ENCODE peak calls at places on chromosomes 6 and 20, in four cellular contexts. A is fibroblast of lung; B is stomach; V is CD8-positive, alpha-beta memory T cell. Z is an unnamed sample. For H3K9me3, the result is how much of the 10 kb centered on the place peaks cover.

GRCh38 chr6:103983000-103983399 is 876.7 kb downstream of the HACE1 start:
- DNase-seq in A (no peak), B (no peak), V (no peak), Z (no peak)

GRCh38 chr6:152983637-152984386 is 971 bp upstream of the FBXO5 start:
- DNase-seq in A (peak), B (peak), V (no peak), Z (peak)

GRCh38 chr6:34969662-34970265 is 80.7 kb downstream of the ANKS1A start:
- DNase-seq in A (no peak), B (no peak), V (no peak), Z (no peak)

GRCh38 chr6:147561742-147562141 is 53.3 kb downstream of the SAMD5 start:
- DNase-seq in A (no peak), B (no peak), V (no peak), Z (no peak)

GRCh38 chr6:67369679-67370078 is 1265.4 kb upstream of the ADGRB3 start:
- DNase-seq in A (no peak), B (no peak), V (no peak), Z (no peak)

GRCh38 chr6:69846770-69847506 is 19.4 kb upstream of the COL19A1 start:
- DNase-seq in A (no peak), B (no peak), V (no peak), Z (no peak)

GRCh38 chr20:8172191-8172590 is 40.1 kb downstream of the PLCB1 start:
- DNase-seq in A (no peak), B (no peak), V (no peak), Z (no peak)

GRCh38 chr6:2630362-2630761 is 120.4 kb downstream of the MYLK4 start:
- DNase-seq in A (peak), B (no peak), V (no peak), Z (peak)

GRCh38 chr6:57284056-57284455 is 33.4 kb upstream of the PRIM2 start:
- DNase-seq in A (peak), B (no peak), V (no peak), Z (peak)

DNA sequence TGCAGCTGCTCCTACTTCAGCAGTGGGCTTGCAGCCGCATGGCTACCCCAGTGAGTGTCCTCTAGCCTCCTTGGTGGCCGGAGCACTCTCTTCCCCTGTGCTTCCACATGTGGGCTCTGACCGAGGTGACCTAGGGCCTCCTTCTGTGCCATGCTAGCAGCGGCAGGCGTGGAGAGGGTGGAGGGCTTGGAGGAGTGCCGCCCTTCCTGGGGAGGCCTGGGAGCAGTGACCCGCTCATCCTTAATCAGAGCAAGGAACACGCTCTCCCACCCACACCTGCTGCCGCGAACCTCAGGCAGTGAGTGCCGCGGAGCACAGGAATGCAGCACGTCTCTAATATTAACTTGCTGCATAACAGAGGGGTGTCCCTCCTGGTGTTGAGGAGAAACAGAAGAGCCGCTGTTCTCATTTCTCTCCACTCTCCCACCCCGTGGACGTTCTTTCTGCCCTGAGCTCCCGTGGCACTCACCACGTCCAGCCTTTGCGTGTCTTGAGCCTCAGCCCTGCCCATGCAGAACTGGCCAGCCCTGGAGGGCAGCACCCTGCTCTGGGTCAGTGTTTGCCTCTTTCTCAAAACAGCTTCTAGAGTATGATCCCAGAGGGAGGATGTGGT is 31.9 kb downstream of the DUSP22 start:
- DNase-seq in A (no peak), B (no peak), V (no peak), Z (no peak)
- H3K9me3 ChIP-seq in A (under half), B (under half), V (under half), Z (half or more)

GRCh38 chr20:62558779-62559178 is 83.0 kb upstream of the GATA5 start:
- DNase-seq in A (no peak), B (no peak), V (no peak), Z (no peak)

GRCh38 chr20:62557999-62558408 is 82.2 kb upstream of the GATA5 start:
- DNase-seq in A (no peak), B (no peak), V (no peak), Z (no peak)

GRCh38 chr20:62561182-62561581 is 81.1 kb upstream of the SLCO4A1 start:
- DNase-seq in A (no peak), B (no peak), V (no peak), Z (no peak)

GRCh38 chr20:62561948-62562347 is 80.4 kb upstream of the SLCO4A1 start:
- DNase-seq in A (no peak), B (no peak), V (no peak), Z (no peak)

GRCh38 chr20:62560162-62560561 is 82.1 kb upstream of the SLCO4A1 start:
- DNase-seq in A (no peak), B (no peak), V (no peak), Z (no peak)
- H3K9me3 ChIP-seq in A (under half), B (under half), V (under half), Z (under half)

GRCh38 chr6:168279403-168279935 is 40.1 kb downstream of the DACT2 start:
- DNase-seq in A (no peak), B (no peak), V (no peak), Z (no peak)
- H3K9me3 ChIP-seq in A (under half), B (under half), V (under half), Z (half or more)

DNA sequence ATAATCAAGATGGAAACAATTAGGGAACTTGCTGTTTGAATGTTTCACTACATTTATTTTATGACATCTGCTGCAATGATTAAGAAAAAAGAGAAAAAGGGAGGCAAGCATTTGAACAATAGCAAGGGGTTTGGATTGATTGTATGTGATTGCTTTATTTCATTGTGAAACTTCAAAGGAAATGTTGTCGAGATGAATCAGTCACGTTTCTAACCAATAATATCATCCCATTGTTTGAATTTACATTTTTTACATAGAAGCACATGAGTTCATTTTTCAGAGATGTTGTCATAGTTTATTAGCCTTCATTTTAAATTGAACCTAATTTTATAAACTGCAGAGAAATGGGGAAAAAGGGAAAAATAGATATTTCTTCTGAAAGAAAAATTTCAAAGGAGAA is 572.0 kb downstream of the KIF16B start:
- DNase-seq in A (peak), B (no peak), V (no peak), Z (no peak)
- H3K9me3 ChIP-seq in A (under half), B (under half), V (under half), Z (under half)

DNA sequence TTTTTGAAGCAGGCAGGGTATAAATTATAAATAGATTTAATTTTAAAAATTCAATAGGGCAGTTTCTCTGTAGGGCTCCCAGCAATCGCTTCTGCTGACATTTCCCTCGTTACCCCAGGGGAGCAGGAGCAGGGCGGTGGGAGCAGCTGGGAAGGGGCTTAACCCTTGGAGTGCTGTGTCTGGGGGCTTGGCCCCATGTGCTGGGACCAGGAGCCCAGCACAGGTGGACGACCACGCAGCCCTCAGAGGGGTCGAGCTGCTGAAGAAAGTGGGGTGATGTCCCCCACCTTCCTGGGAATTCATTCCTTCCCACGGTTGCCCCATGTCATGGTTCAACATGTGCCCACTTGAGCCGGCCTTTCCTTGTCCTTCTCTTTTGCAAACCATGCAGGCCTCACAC is 67.5 kb upstream of the STX16 start:
- DNase-seq in A (no peak), B (no peak), V (no peak), Z (no peak)
- H3K9me3 ChIP-seq in A (under half), B (under half), V (under half), Z (under half)

GRCh38 chr6:165274611-165275010 is 34.8 kb downstream of the C6orf118 start:
- DNase-seq in A (no peak), B (no peak), V (no peak), Z (no peak)
- H3K9me3 ChIP-seq in A (under half), B (under half), V (under half), Z (under half)

GRCh38 chr20:55605594-55605993 is 399.7 kb downstream of the CBLN4 start:
- DNase-seq in A (no peak), B (no peak), V (no peak), Z (no peak)
- H3K9me3 ChIP-seq in A (under half), B (under half), V (under half), Z (under half)

GRCh38 chr20:45751714-45752113 is 29.6 kb downstream of the SPINT4 start:
- DNase-seq in A (no peak), B (no peak), V (no peak), Z (no peak)
- H3K9me3 ChIP-seq in A (under half), B (under half), V (under half), Z (under half)